ENCODE peak calls at places on chromosomes 2 and 18, in eight cellular contexts. B is left lobe of liver; X is AML-193; P is cardiac muscle cell; J is NCI-H1105; L is activated CD8-positive, alpha-beta memory T cell treated with anti-CD3 and anti-CD28 coated beads, Interleukin-2, amount 50 U/mL, for 48 hours; Z is epithelial cell of esophagus; Y is germinal center. D is an unnamed sample.

GRCh38 chr2:3326182-3326537 is 51.5 kb downstream of the EIPR1 start:
- DNase-seq in B (no peak), X (no peak), P (no peak), J (no peak), L (no peak), Z (no peak), Y (no peak), D (no peak)

GRCh38 chr2:216911886-216912285 is 52.0 kb upstream of the TNP1 start:
- DNase-seq in B (no peak), X (no peak), P (no peak), J (no peak), L (no peak), Z (peak), Y (no peak), D (no peak)

GRCh38 chr2:179412116-179412515 is 147.5 kb upstream of the SESTD1 start:
- DNase-seq in B (no peak), X (no peak), P (no peak), J (no peak), L (no peak), Z (peak), Y (no peak), D (no peak)

GRCh38 chr18:73614812-73615211 is 532.8 kb downstream of the FBXO15 start:
- DNase-seq in B (no peak), X (no peak), P (no peak), J (no peak), L (no peak), Z (peak), Y (no peak), D (no peak)

GRCh38 chr2:218149098-218149497 is 17.7 kb downstream of the CXCR1 start:
- DNase-seq in B (no peak), X (no peak), P (no peak), J (no peak), L (no peak), Z (no peak), Y (no peak), D (no peak)

GRCh38 chr2:233832869-233833812 is 21.2 kb downstream of the HJURP start:
- DNase-seq in B (peak), X (no peak), P (peak), J (no peak), L (peak), Z (peak), Y (peak), D (no peak)

GRCh38 chr2:150425121-150425559 is 62.3 kb downstream of the RND3 start:
- DNase-seq in B (no peak), X (no peak), P (no peak), J (no peak), L (no peak), Z (peak), Y (no peak), D (no peak)

GRCh38 chr2:41142463-41142862 is 690.6 kb upstream of the SLC8A1 start:
- DNase-seq in B (no peak), X (no peak), P (peak), J (no peak), L (no peak), Z (no peak), Y (no peak), D (no peak)

GRCh38 chr2:3127710-3128109 is 249.9 kb downstream of the EIPR1 start:
- DNase-seq in B (no peak), X (no peak), P (no peak), J (no peak), L (no peak), Z (no peak), Y (no peak), D (no peak)

GRCh38 chr18:8785855-8786765 is 80.8 kb downstream of the MTCL1 start:
- DNase-seq in B (no peak), X (no peak), P (no peak), J (no peak), L (no peak), Z (no peak), Y (no peak), D (no peak)

GRCh38 chr2:39743170-39743851 is 35.7 kb downstream of the THUMPD2 start:
- DNase-seq in B (no peak), X (no peak), P (no peak), J (no peak), L (no peak), Z (peak), Y (no peak), D (no peak)

GRCh38 chr2:107936427-107937359 is 49.6 kb upstream of the SLC5A7 start:
- DNase-seq in B (no peak), X (no peak), P (peak), J (peak), L (no peak), Z (peak), Y (no peak), D (no peak)

GRCh38 chr2:12787891-12788783 is 71.4 kb downstream of the TRIB2 start:
- DNase-seq in B (no peak), X (no peak), P (no peak), J (no peak), L (no peak), Z (peak), Y (no peak), D (no peak)

GRCh38 chr2:114949228-114949804 is 506.9 kb downstream of the DPP10 start:
- DNase-seq in B (no peak), X (no peak), P (no peak), J (no peak), L (no peak), Z (no peak), Y (no peak), D (no peak)

GRCh38 chr2:207163815-207164747 is 1.7 kb downstream of the KLF7 start:
- DNase-seq in B (peak), X (no peak), P (peak), J (no peak), L (no peak), Z (peak), Y (peak), D (no peak)

GRCh38 chr2:109218087-109218791 is 89.2 kb downstream of the SH3RF3 start:
- DNase-seq in B (peak), X (no peak), P (no peak), J (no peak), L (peak), Z (no peak), Y (no peak), D (no peak)

GRCh38 chr2:14702258-14702657 is 69.7 kb downstream of the LRATD1 start:
- DNase-seq in B (no peak), X (no peak), P (no peak), J (no peak), L (no peak), Z (peak), Y (no peak), D (no peak)

GRCh38 chr18:32372381-32373061 is 98.2 kb downstream of the GAREM1 start:
- DNase-seq in B (peak), X (no peak), P (no peak), J (no peak), L (no peak), Z (peak), Y (no peak), D (no peak)

GRCh38 chr18:72375628-72376027 is 168.5 kb downstream of the CBLN2 start:
- DNase-seq in B (no peak), X (no peak), P (no peak), J (no peak), L (no peak), Z (peak), Y (no peak), D (no peak)

GRCh38 chr18:73787316-73787715 is 360.3 kb downstream of the FBXO15 start:
- DNase-seq in B (no peak), X (no peak), P (no peak), J (no peak), L (no peak), Z (peak), Y (no peak), D (no peak)

GRCh38 chr2:217254111-217254510 is 394.2 kb upstream of the TNP1 start:
- DNase-seq in B (no peak), X (no peak), P (no peak), J (no peak), L (no peak), Z (peak), Y (no peak), D (no peak)

GRCh38 chr2:156935611-156936010 is 321.9 kb upstream of the GALNT5 start:
- DNase-seq in B (no peak), X (no peak), P (no peak), J (peak), L (no peak), Z (peak), Y (no peak), D (no peak)

GRCh38 chr18:57297306-57297705 is 55.1 kb upstream of the ST8SIA3 start:
- DNase-seq in B (no peak), X (no peak), P (no peak), J (no peak), L (no peak), Z (no peak), Y (no peak), D (no peak)

GRCh38 chr2:175418224-175418843 is 236.8 kb upstream of the ATP5MC3 start:
- DNase-seq in B (no peak), X (peak), P (peak), J (no peak), L (no peak), Z (no peak), Y (no peak), D (no peak)

GRCh38 chr2:188788621-188789020 is 185.6 kb upstream of the COL3A1 start:
- DNase-seq in B (no peak), X (peak), P (no peak), J (no peak), L (no peak), Z (peak), Y (no peak), D (no peak)

GRCh38 chr2:45006041-45006941 is 3.0 kb downstream of the SIX2 start:
- DNase-seq in B (no peak), X (no peak), P (no peak), J (no peak), L (peak), Z (no peak), Y (no peak), D (no peak)

GRCh38 chr18:37574113-37574512 is 8.5 kb upstream of the CELF4 start:
- DNase-seq in B (no peak), X (no peak), P (no peak), J (no peak), L (no peak), Z (no peak), Y (no peak), D (peak)

GRCh38 chr2:24520175-24520574 is 29.1 kb downstream of the NCOA1 start:
- DNase-seq in B (no peak), X (no peak), P (no peak), J (no peak), L (no peak), Z (no peak), Y (no peak), D (no peak)

GRCh38 chr18:77597726-77598125 is 348.1 kb downstream of the GALR1 start:
- DNase-seq in B (no peak), X (no peak), P (no peak), J (no peak), L (no peak), Z (no peak), Y (no peak), D (no peak)

GRCh38 chr18:3114026-3114425 is 101.1 kb upstream of the LPIN2 start:
- DNase-seq in B (no peak), X (no peak), P (no peak), J (no peak), L (no peak), Z (peak), Y (no peak), D (no peak)

GRCh38 chr2:13067508-13067907 is 350.8 kb downstream of the TRIB2 start:
- DNase-seq in B (no peak), X (no peak), P (no peak), J (no peak), L (no peak), Z (peak), Y (no peak), D (no peak)

GRCh38 chr2:218187650-218188025 is 20.9 kb upstream of the CXCR1 start:
- DNase-seq in B (no peak), X (no peak), P (no peak), J (no peak), L (no peak), Z (no peak), Y (no peak), D (no peak)

GRCh38 chr2:127953128-127953718 is 67.5 kb upstream of the AMMECR1L start:
- DNase-seq in B (peak), X (no peak), P (peak), J (no peak), L (no peak), Z (no peak), Y (no peak), D (no peak)

GRCh38 chr2:242027676-242028450 is 158.3 kb downstream of the RTP5 start:
- DNase-seq in B (peak), X (no peak), P (no peak), J (no peak), L (peak), Z (no peak), Y (no peak), D (peak)

GRCh38 chr18:33839452-33840225 is 261.6 kb downstream of the ASXL3 start:
- DNase-seq in B (peak), X (peak), P (peak), J (peak), L (no peak), Z (peak), Y (peak), D (no peak)

GRCh38 chr2:138122891-138123290 is 158.6 kb downstream of the HNMT start:
- DNase-seq in B (no peak), X (no peak), P (no peak), J (no peak), L (no peak), Z (peak), Y (no peak), D (no peak)

GRCh38 chr2:85577386-85578242 is at the start of gene VAMP8:
- DNase-seq in B (peak), X (peak), P (no peak), J (no peak), L (peak), Z (peak), Y (peak), D (no peak)